ENCODE peak calls at places on chromosome 18, in five cellular contexts. U, R, E, M and S are unnamed samples. For H3K4me1, the result is how much of the 10 kb centered on the place peaks cover.

GRCh38 chr18:47983055-47983454 is 52.6 kb upstream of the SMAD2 start:
- DNase-seq in U (no peak), R (no peak), E (no peak), M (no peak), S (no peak)

GRCh38 chr18:56083097-56083865 is 495.3 kb upstream of the TCF4 start:
- DNase-seq in U (no peak), R (peak), E (no peak), M (peak), S (no peak)

GRCh38 chr18:55534547-55534946 is 53.4 kb downstream of the TCF4 start:
- DNase-seq in U (no peak), R (no peak), E (peak), M (no peak), S (no peak)

GRCh38 chr18:60555629-60556028 is 183.1 kb upstream of the MC4R start:
- DNase-seq in U (no peak), R (no peak), E (no peak), M (no peak), S (no peak)

GRCh38 chr18:50518787-50519520 is 40.9 kb upstream of the MAPK4 start:
- DNase-seq in U (no peak), R (no peak), E (no peak), M (no peak), S (no peak)

GRCh38 chr18:42654561-42654960 is 460.9 kb downstream of the RIT2 start:
- DNase-seq in U (no peak), R (no peak), E (no peak), M (no peak), S (no peak)

GRCh38 chr18:50190236-50190635 is 4.7 kb downstream of the MYO5B start:
- DNase-seq in U (no peak), R (no peak), E (no peak), M (no peak), S (no peak)

GRCh38 chr18:77100751-77101355 is 31.7 kb downstream of the MBP start:
- DNase-seq in U (no peak), R (peak), E (no peak), M (no peak), S (no peak)

GRCh38 chr18:59501876-59502221 is 142.8 kb upstream of the LMAN1 start:
- DNase-seq in U (no peak), R (no peak), E (no peak), M (no peak), S (no peak)

GRCh38 chr18:5073026-5073944 is 123.8 kb downstream of the AKAIN1 start:
- DNase-seq in U (peak), R (no peak), E (peak), M (no peak), S (peak)

GRCh38 chr18:2459886-2460285 is 111.4 kb downstream of the METTL4 start:
- DNase-seq in U (no peak), R (no peak), E (no peak), M (no peak), S (no peak)

GRCh38 chr18:22387787-22388186 is 29.9 kb downstream of the CTAGE1 start:
- DNase-seq in U (no peak), R (no peak), E (no peak), M (no peak), S (no peak)

GRCh38 chr18:21109936-21110666 is 1.5 kb downstream of the ROCK1 start:
- DNase-seq in U (no peak), R (no peak), E (peak), M (no peak), S (no peak)

GRCh38 chr18:74836296-74837139 is 238.8 kb downstream of the ZNF407 start:
- DNase-seq in U (no peak), R (no peak), E (no peak), M (peak), S (no peak)

GRCh38 chr18:76565238-76566173 is 70.5 kb upstream of the ZNF516 start:
- DNase-seq in U (peak), R (peak), E (peak), M (peak), S (peak)

GRCh38 chr18:41436772-41437171 is 518.3 kb upstream of the PIK3C3 start:
- DNase-seq in U (no peak), R (no peak), E (no peak), M (no peak), S (no peak)

GRCh38 chr18:9787716-9788115 is 79.6 kb downstream of the RAB31 start:
- DNase-seq in U (no peak), R (no peak), E (no peak), M (no peak), S (no peak)

GRCh38 chr18:28408528-28408927 is 231.6 kb upstream of the CDH2 start:
- DNase-seq in U (no peak), R (no peak), E (no peak), M (no peak), S (no peak)

GRCh38 chr18:48076461-48076860 is 146.0 kb upstream of the SMAD2 start:
- DNase-seq in U (no peak), R (no peak), E (no peak), M (no peak), S (no peak)

GRCh38 chr18:49613141-49613641 is 51.3 kb downstream of the LIPG start:
- DNase-seq in U (no peak), R (no peak), E (no peak), M (peak), S (no peak)

GRCh38 chr18:2898131-2898640 is 51.4 kb downstream of the EMILIN2 start:
- DNase-seq in U (no peak), R (peak), E (no peak), M (no peak), S (no peak)

GRCh38 chr18:58481321-58482180 is 147.3 kb downstream of the ALPK2 start:
- DNase-seq in U (no peak), R (no peak), E (no peak), M (no peak), S (no peak)

GRCh38 chr18:58490238-58490637 is 138.7 kb downstream of the ALPK2 start:
- DNase-seq in U (no peak), R (no peak), E (no peak), M (no peak), S (no peak)

GRCh38 chr18:58491113-58491696 is 137.7 kb downstream of the ALPK2 start:
- DNase-seq in U (no peak), R (no peak), E (no peak), M (no peak), S (no peak)

DNA sequence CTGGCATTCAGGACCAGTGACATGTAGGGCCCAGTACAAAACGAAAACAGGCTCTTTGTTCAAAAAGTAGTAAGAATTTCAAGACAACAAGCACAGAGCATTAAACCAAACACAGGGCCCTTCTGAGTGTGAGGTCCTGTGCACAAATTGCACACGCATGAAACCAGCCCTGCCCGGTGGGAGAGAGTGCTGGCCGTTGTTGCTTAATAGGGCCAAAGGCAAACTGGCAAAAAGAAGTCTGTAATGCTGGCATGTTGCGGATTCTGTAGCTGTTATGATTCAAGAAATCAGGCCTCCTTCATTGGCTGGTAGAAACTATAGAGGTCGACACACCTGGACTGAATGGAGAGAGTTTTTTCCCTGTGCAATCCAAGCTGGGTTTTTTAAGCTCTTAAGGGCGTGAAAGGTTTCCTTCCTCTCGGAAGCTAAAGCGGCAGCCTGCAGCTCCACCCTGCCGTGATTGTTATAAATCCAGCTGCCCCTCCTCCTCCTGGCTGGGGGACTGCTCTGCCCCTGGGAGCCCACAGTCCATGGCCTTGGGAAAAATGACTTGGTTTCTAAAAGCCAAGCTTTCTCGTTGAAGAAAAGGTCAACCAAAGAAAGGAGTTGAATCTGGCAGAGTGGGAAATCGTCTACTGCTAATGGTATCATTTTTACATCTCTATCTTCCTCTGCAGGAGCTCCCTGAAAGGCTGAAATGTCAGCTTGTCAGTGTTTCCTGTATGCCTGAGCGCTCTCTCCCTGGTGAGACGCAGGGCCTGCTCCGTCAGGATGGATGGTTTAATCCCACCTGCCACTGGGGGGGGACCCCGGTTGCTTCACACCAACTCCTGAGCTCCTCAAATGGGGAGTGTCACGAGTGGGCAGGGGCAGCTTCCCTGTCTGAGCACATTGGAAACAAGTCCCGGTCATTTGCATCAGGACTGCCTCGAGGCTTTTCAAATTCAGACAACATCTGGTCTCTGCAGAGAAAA is 143.6 kb downstream of the ALPK2 start:
- DNase-seq in U (no peak), R (no peak), E (no peak), M (no peak), S (no peak)
- H3K4me3 ChIP-seq in U (no peak), R (no peak), E (no peak), M (no peak), S (no peak)

DNA sequence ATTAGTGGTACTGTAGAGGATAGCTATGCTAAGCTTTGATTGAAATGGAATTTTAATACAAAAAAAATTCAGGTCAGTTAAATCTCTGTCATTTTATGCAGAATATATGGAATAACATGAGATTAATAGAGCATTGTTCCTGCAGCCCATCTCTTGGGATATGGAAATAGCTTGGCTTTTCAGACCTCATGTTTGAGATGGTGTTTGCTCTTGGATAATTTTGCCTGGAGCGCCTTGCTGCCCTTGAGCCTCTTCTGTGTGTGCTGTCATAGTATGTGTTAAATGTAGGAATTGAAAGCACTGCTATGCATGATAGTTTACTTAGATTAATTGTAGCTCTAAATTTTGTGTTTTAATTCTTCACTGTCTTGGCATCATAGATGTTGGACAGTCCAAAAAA is 27.7 kb downstream of the GALNT1 start:
- DNase-seq in U (no peak), R (no peak), E (no peak), M (no peak), S (no peak)
- H3K4me1 ChIP-seq in U (under half), R (under half), E (under half), M (under half), S (under half)

GRCh38 chr18:57353940-57354461 is 1.6 kb downstream of the ST8SIA3 start:
- DNase-seq in U (peak), R (peak), E (no peak), M (peak), S (peak)
- H3K4me3 ChIP-seq in U (no peak), R (no peak), E (no peak), M (no peak), S (no peak)

DNA sequence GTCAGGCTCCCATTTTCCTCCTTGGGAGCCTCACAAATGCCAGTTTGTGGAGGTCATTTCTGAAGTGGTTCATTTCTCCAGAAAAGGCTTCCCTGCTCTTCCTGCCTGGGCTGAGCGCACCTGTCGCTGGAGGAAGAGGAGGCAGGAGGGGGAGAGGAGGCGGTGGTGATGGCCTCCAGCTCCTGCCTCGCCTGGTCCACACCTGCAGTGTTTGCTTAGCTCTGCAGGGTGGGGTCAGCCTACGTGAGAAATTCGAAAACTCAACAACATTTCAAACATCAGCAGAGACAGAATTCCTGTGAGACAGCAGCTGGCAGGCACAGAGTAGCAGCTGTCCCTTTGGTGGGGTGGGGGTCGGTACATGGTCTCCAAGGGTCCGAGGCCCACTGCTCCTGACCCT is 7.9 kb downstream of the IMPA2 start:
- DNase-seq in U (no peak), R (peak), E (no peak), M (no peak), S (no peak)
- H3K4me1 ChIP-seq in U (under half), R (half or more), E (under half), M (half or more), S (under half)

GRCh38 chr18:63348508-63349136 is 18.4 kb downstream of the KDSR start:
- DNase-seq in U (no peak), R (no peak), E (peak), M (no peak), S (no peak)

GRCh38 chr18:63346031-63346430 is 21.0 kb downstream of the KDSR start:
- DNase-seq in U (no peak), R (peak), E (no peak), M (no peak), S (no peak)

GRCh38 chr18:63344263-63344662 is 22.7 kb downstream of the KDSR start:
- DNase-seq in U (no peak), R (no peak), E (no peak), M (no peak), S (no peak)

GRCh38 chr18:63344918-63345317 is 22.1 kb downstream of the KDSR start:
- DNase-seq in U (no peak), R (no peak), E (no peak), M (no peak), S (no peak)

DNA sequence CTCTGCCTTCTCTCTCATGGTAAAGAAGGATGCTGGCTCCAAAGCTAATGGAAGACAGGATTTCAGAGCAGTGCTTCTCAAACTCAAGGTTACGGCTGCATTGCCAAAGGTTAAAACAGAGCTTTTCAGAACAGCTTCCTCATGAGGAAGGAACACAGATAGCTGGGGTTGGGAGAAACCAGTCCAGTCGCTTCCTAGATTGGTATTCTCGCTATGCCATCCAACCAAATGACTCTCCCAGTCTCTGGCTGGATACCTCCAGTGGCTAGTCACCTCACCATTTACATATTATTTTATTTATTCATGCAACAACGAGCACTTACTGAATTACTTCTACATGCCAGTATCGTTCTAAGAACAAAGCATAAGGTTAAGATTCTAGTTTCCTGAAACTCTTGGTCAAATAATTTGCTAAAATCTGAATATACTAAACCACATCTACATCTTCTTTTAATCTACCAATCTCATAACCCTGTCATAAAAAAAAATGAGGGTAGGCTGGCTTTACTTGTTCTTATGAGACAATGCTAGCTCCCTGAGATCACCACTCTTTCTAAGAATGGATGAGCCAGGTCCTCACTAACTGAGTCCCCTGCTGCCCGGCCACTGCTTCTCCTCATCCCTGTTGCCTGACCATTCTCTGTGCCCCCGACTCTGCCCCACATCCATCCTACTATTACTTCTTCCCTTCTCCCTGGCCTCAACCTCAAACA is 20.4 kb downstream of the KDSR start:
- DNase-seq in U (no peak), R (no peak), E (no peak), M (no peak), S (no peak)
- H3K4me3 ChIP-seq in U (no peak), R (no peak), E (no peak), M (no peak), S (no peak)